ENCODE peak calls at places on chromosomes 16 and 17, in five cellular contexts. D is KG1, M is AML-193, Y is T follicular helper cell, L is body of pancreas. W is an unnamed sample.

GRCh38 chr16:31000671-31001382 is 9.6 kb downstream of the STX1B start:
- DNase-seq in D (no peak), M (no peak), L (no peak), Y (no peak), W (no peak)

GRCh38 chr16:2773188-2773968 is 3.7 kb downstream of the ELOB start:
- DNase-seq in Y (no peak), M (no peak), D (no peak), L (no peak), W (no peak)

GRCh38 chr16:13833510-13833909 is 86.4 kb upstream of the ERCC4 start:
- DNase-seq in Y (no peak), L (no peak), D (no peak), M (no peak), W (no peak)

GRCh38 chr16:67227567-67227921 is 614 bp downstream of the TMEM208 start:
- DNase-seq in D (no peak), Y (no peak), L (no peak), M (no peak), W (no peak)

GRCh38 chr16:11251525-11252481 is 4.2 kb downstream of the SOCS1 start:
- DNase-seq in M (no peak), L (peak; percentile 35), D (no peak), Y (peak; percentile 65), W (no peak)

GRCh38 chr17:64017381-64017980 is 3.0 kb downstream of the ICAM2 start:
- DNase-seq in D (no peak), Y (no peak), L (no peak), M (peak; percentile 6), W (no peak)

GRCh38 chr17:54307326-54307725 is 484.6 kb downstream of the KIF2B start:
- DNase-seq in Y (no peak), M (no peak), L (no peak), D (no peak), W (no peak)

GRCh38 chr16:74578433-74578832 is 28.5 kb downstream of the GLG1 start:
- DNase-seq in D (no peak), M (no peak), L (no peak), Y (no peak), W (no peak)

GRCh38 chr16:67108931-67109406 is 772 bp upstream of the PHAF1 start:
- DNase-seq in M (no peak), L (no peak), Y (no peak), D (no peak), W (no peak)

GRCh38 chr17:64216385-64217248 is 46.4 kb downstream of the TEX2 start:
- DNase-seq in D (no peak), M (no peak), Y (no peak), L (peak; percentile 58), W (peak; percentile 36)

GRCh38 chr16:27154573-27155521 is 48.5 kb upstream of the KDM8 start:
- DNase-seq in L (peak; percentile 44), Y (peak; percentile 46), M (peak; percentile 8), D (no peak), W (peak; percentile 81)

GRCh38 chr17:81334419-81334896 is 39.4 kb upstream of the SLC38A10 start:
- DNase-seq in D (no peak), L (no peak), Y (no peak), M (no peak), W (no peak)

GRCh38 chr16:49855280-49855821 is 561 bp downstream of the ZNF423 start:
- DNase-seq in Y (peak; percentile 42), L (peak; percentile 90), D (no peak), M (peak; percentile 5), W (peak; percentile 96)

GRCh38 chr16:68995011-68995504 is 110.4 kb upstream of the HAS3 start:
- DNase-seq in D (no peak), M (no peak), L (peak; percentile 33), Y (no peak), W (peak; percentile 59)

GRCh38 chr17:35284955-35285354 is 42.1 kb downstream of the SLFN5 start:
- DNase-seq in L (no peak), M (no peak), D (no peak), Y (no peak), W (no peak)

GRCh38 chr16:31301708-31302400 is 42.1 kb downstream of the ITGAM start:
- DNase-seq in M (peak; percentile 97), D (peak; percentile 64), L (peak; percentile 47), Y (no peak), W (peak; percentile 4)

GRCh38 chr16:180921-181667 is 835 bp downstream of the HBQ1 start:
- DNase-seq in M (peak; percentile 40), Y (peak; percentile 76), L (peak; percentile 70), D (peak; percentile 29), W (peak; percentile 93)

GRCh38 chr17:57945999-57946797 is 9.0 kb downstream of the CUEDC1 start:
- DNase-seq in D (no peak), L (no peak), M (no peak), Y (no peak), W (no peak)

GRCh38 chr16:10180771-10181163 is 1.5 kb downstream of the GRIN2A start:
- DNase-seq in M (no peak), L (peak; percentile 29), D (no peak), Y (no peak), W (peak; percentile 91)

GRCh38 chr17:78305801-78306200 is 54.1 kb downstream of the SOCS3 start:
- DNase-seq in L (no peak), D (no peak), M (no peak), Y (no peak), W (no peak)

GRCh38 chr16:84144301-84144858 is 597 bp downstream of the HSDL1 start:
- DNase-seq in D (peak; percentile 14), L (peak; percentile 12), Y (peak; percentile 32), M (no peak), W (peak; percentile 62)

GRCh38 chr16:25051446-25052160 is 36.4 kb upstream of the ARHGAP17 start:
- DNase-seq in M (no peak), Y (no peak), L (no peak), D (no peak), W (no peak)

GRCh38 chr17:49337900-49338299 is 24.1 kb downstream of the ZNF652 start:
- DNase-seq in M (no peak), L (no peak), D (no peak), Y (no peak), W (no peak)

GRCh38 chr16:66332599-66332998 is 33.9 kb upstream of the CDH5 start:
- DNase-seq in Y (no peak), D (no peak), M (no peak), L (no peak), W (no peak)

GRCh38 chr16:88374736-88375135 is 8.0 kb upstream of the ZNF469 start:
- DNase-seq in D (no peak), M (no peak), Y (no peak), L (no peak), W (no peak)

GRCh38 chr16:3577302-3577752 is at the start of gene NLRC3:
- DNase-seq in L (no peak), D (peak; percentile 44), M (peak; percentile 12), Y (peak; percentile 26), W (no peak)

GRCh38 chr16:86880316-86881117 is 302.2 kb downstream of the FOXL1 start:
- DNase-seq in D (no peak), Y (no peak), L (no peak), M (no peak), W (no peak)

GRCh38 chr17:310111-311010 is 42.2 kb downstream of the RPH3AL start:
- DNase-seq in D (no peak), M (no peak), Y (no peak), L (no peak), W (peak; percentile 83)

GRCh38 chr16:83973077-83973476 is 5.0 kb downstream of the NECAB2 start:
- DNase-seq in L (no peak), M (no peak), D (no peak), Y (no peak), W (no peak)